ENCODE peak calls at places on chromosomes 12 and 14, in four cellular contexts. W is adrenal gland, Y is transverse colon, Z is heart left ventricle. Q is an unnamed sample.

GRCh38 chr14:45252356-45253069 is 489 bp downstream of the MIS18BP1 start:
- DNase-seq in W (no peak), Y (no peak), Z (no peak), Q (no peak)

GRCh38 chr14:105365681-105366080 is 32.7 kb upstream of the TEX22 start:
- DNase-seq in W (no peak), Y (no peak), Z (no peak), Q (no peak)

GRCh38 chr14:67557118-67557517 is 24.0 kb downstream of the PLEKHH1 start:
- DNase-seq in W (no peak), Y (no peak), Z (no peak), Q (no peak)

GRCh38 chr12:105226219-105226618 is 9.8 kb downstream of the APPL2 start:
- DNase-seq in W (peak; percentile 90), Y (peak; percentile 47), Z (peak; percentile 74), Q (peak; percentile 47)

GRCh38 chr14:92503756-92504491 is 9.7 kb upstream of the RIN3 start:
- DNase-seq in W (peak; percentile 87), Y (no peak), Z (no peak), Q (no peak)

GRCh38 chr14:99079061-99079727 is 192.8 kb downstream of the BCL11B start:
- DNase-seq in W (no peak), Y (no peak), Z (no peak), Q (no peak)

GRCh38 chr12:15227004-15227679 is 5.9 kb upstream of the RERG start:
- DNase-seq in W (peak; percentile 76), Y (peak; percentile 42), Z (peak; percentile 45), Q (peak; percentile 20)

GRCh38 chr12:56155256-56155845 is 2.8 kb upstream of the MYL6 start:
- DNase-seq in W (no peak), Y (no peak), Z (no peak), Q (no peak)

GRCh38 chr12:2752676-2753371 is 41.9 kb upstream of the FKBP4 start:
- DNase-seq in W (peak; percentile 69), Y (peak; percentile 74), Z (peak; percentile 77), Q (peak; percentile 91)

GRCh38 chr12:1629338-1630080 is 478 bp downstream of the WNT5B start:
- DNase-seq in W (no peak), Y (peak; percentile 37), Z (no peak), Q (peak; percentile 40)

GRCh38 chr12:12088761-12089160 is 18.0 kb downstream of the BCL2L14 start:
- DNase-seq in W (no peak), Y (no peak), Z (no peak), Q (no peak)

GRCh38 chr14:71243697-71244096 is 336.4 kb downstream of the PCNX1 start:
- DNase-seq in W (no peak), Y (no peak), Z (no peak), Q (no peak)

GRCh38 chr14:105845725-105846309 is 319.4 kb downstream of the TMEM121 start:
- DNase-seq in W (peak; percentile 30), Y (no peak), Z (no peak), Q (no peak)

GRCh38 chr12:108691995-108692808 is 39.1 kb downstream of the CORO1C start:
- DNase-seq in W (peak; percentile 69), Y (peak; percentile 27), Z (peak; percentile 54), Q (no peak)

GRCh38 chr12:92502417-92503028 is 200.3 kb upstream of the PLEKHG7 start:
- DNase-seq in W (no peak), Y (no peak), Z (no peak), Q (no peak)

GRCh38 chr12:92493816-92494215 is 209.0 kb upstream of the PLEKHG7 start:
- DNase-seq in W (no peak), Y (no peak), Z (no peak), Q (no peak)

GRCh38 chr12:92495108-92495507 is 207.7 kb upstream of the PLEKHG7 start:
- DNase-seq in W (no peak), Y (no peak), Z (no peak), Q (no peak)

GRCh38 chr12:92492291-92492690 is 210.5 kb upstream of the PLEKHG7 start:
- DNase-seq in W (no peak), Y (no peak), Z (no peak), Q (no peak)

GRCh38 chr12:92496790-92497189 is 206.0 kb upstream of the PLEKHG7 start:
- DNase-seq in W (no peak), Y (no peak), Z (no peak), Q (no peak)
- TF ChIP-seq CTCF in W (no peak), Y (no peak), Z (no peak), Q (no peak)

DNA sequence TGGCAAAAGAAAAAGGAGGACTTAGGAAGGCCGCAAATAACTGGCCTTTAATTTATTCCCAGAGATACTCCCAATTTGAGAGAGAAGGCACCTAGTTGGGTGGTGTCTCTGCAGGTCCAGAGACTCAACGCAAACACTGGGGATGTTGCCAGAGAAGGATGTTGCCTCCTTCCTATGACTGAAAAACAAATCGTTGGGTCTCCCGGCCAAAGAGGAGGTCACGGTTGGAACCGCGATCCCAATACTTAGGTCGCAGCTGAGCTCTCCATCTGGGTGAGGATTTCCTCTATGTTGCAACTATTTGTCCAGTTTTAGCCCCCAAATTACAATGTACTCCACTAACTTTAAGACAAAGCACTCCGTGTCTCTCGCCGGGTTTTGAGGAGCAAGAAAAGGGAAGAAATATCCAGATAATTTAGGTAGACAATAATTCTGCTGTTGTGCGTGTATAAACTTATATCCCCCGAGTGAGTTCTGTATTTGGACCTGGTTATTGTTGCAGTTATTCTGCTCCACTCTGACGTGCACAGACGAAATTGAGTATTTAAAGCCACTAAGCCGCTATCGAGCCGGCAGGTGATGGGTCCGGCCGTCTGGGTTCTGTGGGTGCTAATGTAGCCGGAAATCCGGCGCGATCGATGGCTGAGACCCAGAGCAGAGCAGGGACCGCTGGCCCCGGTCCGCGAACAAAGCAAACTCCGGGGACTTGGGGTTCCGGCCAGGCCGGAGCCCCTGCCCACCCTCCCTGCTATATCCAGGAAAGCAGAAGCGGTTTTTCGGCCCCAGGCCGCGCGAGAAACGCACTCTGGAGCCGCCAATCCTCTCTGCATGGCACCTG is 5.7 kb downstream of the HOXC12 start:
- DNase-seq in W (no peak), Y (no peak), Z (no peak), Q (no peak)
- H3K27me3 ChIP-seq in W (peaks cover 100% of the 10 kb centered on the region), Y (peaks cover 100% of the 10 kb centered on the region), Z (peaks cover 97% of the 10 kb centered on the region), Q (peaks cover 11% of the 10 kb centered on the region)

DNA sequence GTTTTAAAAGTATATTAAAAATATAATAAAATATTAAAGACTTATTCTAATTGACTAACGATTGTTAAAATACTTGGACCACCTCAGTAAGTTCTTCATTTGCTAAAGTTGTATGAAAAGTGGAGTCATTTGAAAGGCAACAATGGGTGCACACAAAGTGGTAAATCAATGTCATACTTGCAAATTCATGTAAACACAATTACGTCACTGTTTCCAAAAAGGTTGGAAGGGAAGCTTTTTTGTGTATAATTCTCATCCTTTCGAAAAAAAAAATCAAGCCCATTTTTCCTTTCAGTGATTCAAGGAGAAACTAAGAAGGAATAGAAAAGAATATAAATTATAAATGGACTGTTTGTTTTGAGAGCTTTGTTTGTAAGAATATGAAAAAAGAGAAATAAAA is 166.2 kb downstream of the PIK3C2G start:
- DNase-seq in W (no peak), Y (no peak), Z (no peak), Q (no peak)
- TF ChIP-seq CTCF in W (no peak), Y (no peak), Z (no peak), Q (no peak)

GRCh38 chr12:65739606-65740005 is 84.7 kb upstream of the HMGA2 start:
- DNase-seq in W (no peak), Y (no peak), Z (no peak), Q (no peak)
- H3K27me3 ChIP-seq in W (peaks cover 21% of the 10 kb centered on the region), Y (peaks cover 77% of the 10 kb centered on the region), Z (no peaks in the 10 kb centered on the region), Q (no peaks in the 10 kb centered on the region)

DNA sequence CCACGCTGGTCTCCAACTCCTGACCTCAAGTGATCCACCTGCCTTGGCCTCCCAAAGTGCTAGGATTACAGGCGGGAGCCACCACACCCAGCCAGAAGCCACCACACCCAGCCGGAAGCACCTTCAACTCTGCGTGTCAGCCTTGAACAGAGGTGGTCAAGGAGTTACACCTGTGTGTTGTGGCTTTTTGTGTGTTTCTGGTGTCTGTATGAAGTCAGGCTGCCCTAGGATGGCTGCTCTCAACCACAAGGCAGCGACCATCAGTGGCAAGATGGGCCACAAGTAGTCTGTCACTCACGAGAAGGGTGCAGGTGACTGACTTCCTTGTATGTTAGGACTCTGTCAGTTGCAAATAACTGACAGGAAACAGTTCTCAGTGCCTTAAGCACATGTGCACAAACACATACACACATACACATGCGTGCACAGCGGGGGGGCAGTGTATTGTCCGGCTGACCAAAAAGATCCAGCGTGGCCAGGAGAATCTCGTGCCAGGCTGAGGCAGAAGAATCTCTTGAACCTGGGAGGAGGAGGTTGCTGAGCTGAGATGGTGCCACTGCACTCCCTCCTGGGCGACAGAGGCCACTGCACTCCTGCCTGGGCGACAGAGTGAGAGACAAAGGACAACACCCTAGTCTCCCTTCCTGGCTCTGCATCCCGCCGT is 13.5 kb downstream of the P2RX4 start:
- DNase-seq in W (no peak), Y (peak; percentile 70), Z (no peak), Q (no peak)
- TF ChIP-seq CTCF in W (no peak), Y (peak; percentile 29), Z (no peak), Q (no peak)

GRCh38 chr14:37590810-37591139 is 4.3 kb downstream of the FOXA1 start:
- DNase-seq in W (no peak), Y (no peak), Z (no peak), Q (no peak)
- H3K27me3 ChIP-seq in W (peaks cover 86% of the 10 kb centered on the region), Y (peaks cover 98% of the 10 kb centered on the region), Z (peaks cover 92% of the 10 kb centered on the region), Q (peaks cover 18% of the 10 kb centered on the region)